ENCODE peak calls at places on chromosomes 12 and 14, in seven cellular contexts. L is NCI-H510A treated with DMSO at 0.1 percent for 48 hours, A is caudate nucleus, B is naive B cell, Q is T-helper 9 cell, H is left kidney, I is AG04450. Y is an unnamed sample.

GRCh38 chr12:99911076-99911475 is 73.7 kb downstream of the ANKS1B start:
- DNase-seq in L (no peak), A (no peak), B (no peak), Q (no peak), H (peak), I (peak), Y (no peak)

GRCh38 chr12:129635003-129635685 is 268.7 kb downstream of the TMEM132D start:
- DNase-seq in L (no peak), A (no peak), B (no peak), Q (no peak), H (peak), I (no peak), Y (no peak)

GRCh38 chr12:16606201-16606849 is 363 bp upstream of the LMO3 start:
- DNase-seq in L (peak), A (peak), B (no peak), Q (no peak), H (peak), I (no peak), Y (peak)

GRCh38 chr14:104148433-104149277 is 10.3 kb downstream of the KIF26A start:
- DNase-seq in L (no peak), A (no peak), B (no peak), Q (no peak), H (no peak), I (no peak), Y (no peak)

GRCh38 chr12:52032431-52032796 is 18.8 kb upstream of the NR4A1 start:
- DNase-seq in L (no peak), A (no peak), B (peak), Q (no peak), H (peak), I (no peak), Y (no peak)

GRCh38 chr12:697426-697825 is 34.2 kb upstream of the NINJ2 start:
- DNase-seq in L (no peak), A (no peak), B (no peak), Q (no peak), H (no peak), I (no peak), Y (no peak)

GRCh38 chr14:61385002-61385685 is 63.8 kb downstream of the PRKCH start:
- DNase-seq in L (no peak), A (no peak), B (no peak), Q (peak), H (peak), I (no peak), Y (no peak)

GRCh38 chr12:99505805-99506204 is 141.7 kb upstream of the GARIN6 start:
- DNase-seq in L (no peak), A (no peak), B (no peak), Q (no peak), H (no peak), I (no peak), Y (no peak)

GRCh38 chr14:38079268-38079667 is 128.4 kb upstream of the SSTR1 start:
- DNase-seq in L (no peak), A (no peak), B (no peak), Q (no peak), H (peak), I (peak), Y (no peak)

GRCh38 chr14:104132981-104133380 is 5.4 kb upstream of the KIF26A start:
- DNase-seq in L (no peak), A (no peak), B (no peak), Q (no peak), H (peak), I (no peak), Y (no peak)

GRCh38 chr14:22887260-22887989 is 4.4 kb downstream of the REM2 start:
- DNase-seq in L (peak), A (no peak), B (peak), Q (peak), H (peak), I (no peak), Y (peak)

GRCh38 chr14:79570648-79571047 is 640.7 kb downstream of the DIO2 start:
- DNase-seq in L (no peak), A (no peak), B (no peak), Q (no peak), H (no peak), I (no peak), Y (no peak)

GRCh38 chr12:12720637-12721250 is 3.6 kb downstream of the CDKN1B start:
- DNase-seq in L (no peak), A (no peak), B (no peak), Q (no peak), H (no peak), I (no peak), Y (no peak)

GRCh38 chr12:40248585-40249297 is 23.9 kb downstream of the LRRK2 start:
- DNase-seq in L (no peak), A (no peak), B (no peak), Q (no peak), H (no peak), I (no peak), Y (no peak)

GRCh38 chr12:25518512-25518911 is 34.6 kb downstream of the LMNTD1 start:
- DNase-seq in L (no peak), A (no peak), B (no peak), Q (no peak), H (no peak), I (no peak), Y (no peak)

GRCh38 chr14:23633160-23633701 is 2.9 kb upstream of the DHRS2 start:
- DNase-seq in L (no peak), A (no peak), B (no peak), Q (no peak), H (peak), I (no peak), Y (no peak)

GRCh38 chr12:131100031-131100674 is 146.4 kb downstream of the ADGRD1 start:
- DNase-seq in L (no peak), A (no peak), B (no peak), Q (no peak), H (no peak), I (no peak), Y (no peak)

GRCh38 chr12:90959538-90960139 is 4.7 kb upstream of the CCER1 start:
- DNase-seq in L (peak), A (no peak), B (peak), Q (no peak), H (peak), I (no peak), Y (peak)

GRCh38 chr12:15152864-15153263 is 68.4 kb downstream of the RERG start:
- DNase-seq in L (no peak), A (no peak), B (no peak), Q (no peak), H (no peak), I (no peak), Y (no peak)

GRCh38 chr14:66231823-66232222 is 254.3 kb upstream of the CCDC196 start:
- DNase-seq in L (peak), A (no peak), B (no peak), Q (no peak), H (no peak), I (no peak), Y (no peak)

GRCh38 chr12:94326727-94327126 is 132.9 kb downstream of the CEP83 start:
- DNase-seq in L (no peak), A (no peak), B (no peak), Q (no peak), H (no peak), I (peak), Y (no peak)